ENCODE peak calls at places on chromosomes 6 and 20, in five cellular contexts. One of them, this sample, is unnamed. For H3K4me1 and H3K27me3, the result is how much of the 10 kb centered on the place peaks cover.

GRCh38 chr6:81962198-81962597 is 209.7 kb upstream of the TENT5A start:
- DNase-seq in transverse colon: no peak
- DNase-seq in hepatocyte: no peak
- DNase-seq in mesenchymal stem cell: no peak
- DNase-seq in mesendoderm: no peak
- DNase-seq in this sample: no peak

GRCh38 chr6:29751480-29751879 is 28.2 kb downstream of the HLA-F start:
- DNase-seq in mesenchymal stem cell: no peak
- DNase-seq in transverse colon: no peak
- DNase-seq in hepatocyte: no peak
- DNase-seq in mesendoderm: no peak
- DNase-seq in this sample: no peak

GRCh38 chr6:48834706-48835105 is 628.3 kb downstream of the MMUT start:
- DNase-seq in mesenchymal stem cell: no peak
- DNase-seq in mesendoderm: no peak
- DNase-seq in transverse colon: no peak
- DNase-seq in hepatocyte: no peak
- DNase-seq in this sample: no peak

GRCh38 chr6:13383280-13384163 is 55.2 kb upstream of the TBC1D7 start:
- DNase-seq in transverse colon: no peak
- DNase-seq in mesenchymal stem cell: peak
- DNase-seq in mesendoderm: no peak
- DNase-seq in hepatocyte: no peak
- DNase-seq in this sample: no peak

GRCh38 chr6:21914121-21914973 is 320.8 kb downstream of the SOX4 start:
- DNase-seq in hepatocyte: peak
- DNase-seq in transverse colon: peak
- DNase-seq in mesenchymal stem cell: peak
- DNase-seq in mesendoderm: no peak
- DNase-seq in this sample: peak

GRCh38 chr6:42375007-42375635 is 76.6 kb downstream of the TRERF1 start:
- DNase-seq in mesenchymal stem cell: no peak
- DNase-seq in transverse colon: no peak
- DNase-seq in hepatocyte: no peak
- DNase-seq in mesendoderm: no peak
- DNase-seq in this sample: no peak

GRCh38 chr6:31897612-31898199 is at the start of gene EHMT2:
- DNase-seq in transverse colon: peak
- DNase-seq in mesendoderm: peak
- DNase-seq in mesenchymal stem cell: peak
- DNase-seq in hepatocyte: peak
- DNase-seq in this sample: peak

GRCh38 chr6:160256445-160256844 is 2.2 kb downstream of the SLC22A2 start:
- DNase-seq in transverse colon: no peak
- DNase-seq in mesenchymal stem cell: no peak
- DNase-seq in hepatocyte: no peak
- DNase-seq in mesendoderm: no peak
- DNase-seq in this sample: no peak

GRCh38 chr6:152642578-152643375 is 5.6 kb upstream of the SYNE1 start:
- DNase-seq in mesenchymal stem cell: peak
- DNase-seq in mesendoderm: peak
- DNase-seq in transverse colon: no peak
- DNase-seq in hepatocyte: peak
- DNase-seq in this sample: peak

GRCh38 chr20:32029561-32029960 is 19.3 kb downstream of the CCM2L start:
- DNase-seq in mesendoderm: no peak
- DNase-seq in mesenchymal stem cell: no peak
- DNase-seq in hepatocyte: no peak
- DNase-seq in transverse colon: no peak
- DNase-seq in this sample: no peak

GRCh38 chr6:130674604-130675003 is 152.6 kb upstream of the SMLR1 start:
- DNase-seq in mesenchymal stem cell: peak
- DNase-seq in mesendoderm: no peak
- DNase-seq in hepatocyte: no peak
- DNase-seq in transverse colon: no peak
- DNase-seq in this sample: no peak

GRCh38 chr6:56842602-56843475 is 112.1 kb upstream of the BEND6 start:
- DNase-seq in transverse colon: peak
- DNase-seq in mesenchymal stem cell: peak
- DNase-seq in mesendoderm: peak
- DNase-seq in hepatocyte: peak
- DNase-seq in this sample: peak

GRCh38 chr6:155523821-155524238 is 68.2 kb upstream of the NOX3 start:
- DNase-seq in transverse colon: no peak
- DNase-seq in hepatocyte: no peak
- DNase-seq in mesenchymal stem cell: no peak
- DNase-seq in mesendoderm: peak
- DNase-seq in this sample: no peak

GRCh38 chr6:145891126-145891525 is 73.0 kb downstream of the SHPRH start:
- DNase-seq in mesenchymal stem cell: peak
- DNase-seq in mesendoderm: no peak
- DNase-seq in transverse colon: no peak
- DNase-seq in hepatocyte: no peak
- DNase-seq in this sample: no peak

GRCh38 chr6:41730531-41731436 is 4.6 kb downstream of the TFEB start:
- DNase-seq in hepatocyte: no peak
- DNase-seq in mesendoderm: peak
- DNase-seq in transverse colon: no peak
- DNase-seq in mesenchymal stem cell: peak
- DNase-seq in this sample: no peak

GRCh38 chr6:105152865-105153264 is 26.9 kb downstream of the POPDC3 start:
- DNase-seq in hepatocyte: no peak
- DNase-seq in mesendoderm: no peak
- DNase-seq in mesenchymal stem cell: no peak
- DNase-seq in transverse colon: no peak
- DNase-seq in this sample: no peak

GRCh38 chr6:52503344-52503747 is 73.5 kb downstream of the TRAM2 start:
- DNase-seq in hepatocyte: no peak
- DNase-seq in mesenchymal stem cell: peak
- DNase-seq in transverse colon: no peak
- DNase-seq in mesendoderm: peak
- DNase-seq in this sample: no peak

GRCh38 chr20:62121776-62122658 is at the start of gene LSM14B:
- DNase-seq in mesendoderm: peak
- DNase-seq in hepatocyte: peak
- DNase-seq in mesenchymal stem cell: peak
- DNase-seq in transverse colon: peak
- DNase-seq in this sample: peak
- H3K4me1 ChIP-seq in mesendoderm: under half
- H3K4me1 ChIP-seq in hepatocyte: under half
- H3K4me1 ChIP-seq in mesenchymal stem cell: under half
- H3K4me1 ChIP-seq in transverse colon: under half
- H3K4me1 ChIP-seq in this sample: under half

GRCh38 chr20:17385798-17386197 is 145.4 kb downstream of the BFSP1 start:
- DNase-seq in hepatocyte: no peak
- DNase-seq in mesenchymal stem cell: no peak
- DNase-seq in mesendoderm: no peak
- DNase-seq in transverse colon: no peak
- DNase-seq in this sample: no peak
- H3K27me3 ChIP-seq in hepatocyte: under half
- H3K27me3 ChIP-seq in mesenchymal stem cell: under half
- H3K27me3 ChIP-seq in mesendoderm: under half
- H3K27me3 ChIP-seq in transverse colon: under half
- H3K27me3 ChIP-seq in this sample: under half

DNA sequence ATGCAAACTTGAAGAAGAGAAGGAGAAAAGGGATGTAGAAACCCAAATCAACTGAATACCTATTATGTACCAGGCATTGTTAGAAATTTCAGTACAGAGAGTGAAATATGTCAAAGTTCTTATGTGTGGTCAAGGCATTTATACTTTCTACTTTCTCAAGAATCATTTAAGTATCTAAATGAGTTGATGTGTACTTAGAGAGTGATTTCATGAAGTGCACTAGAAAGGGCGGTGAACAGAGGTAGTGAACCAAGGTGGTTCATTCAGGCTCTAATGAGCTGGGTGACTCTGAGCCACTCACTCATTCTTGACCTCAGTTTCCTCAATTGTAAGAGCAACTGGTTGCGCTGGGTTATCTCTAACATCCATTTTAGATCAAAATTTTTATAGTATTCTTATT is 3.3 kb downstream of the PDE7B start:
- DNase-seq in mesenchymal stem cell: no peak
- DNase-seq in transverse colon: no peak
- DNase-seq in mesendoderm: no peak
- DNase-seq in hepatocyte: no peak
- DNase-seq in this sample: no peak
- H3K4me3 ChIP-seq in mesenchymal stem cell: no peak
- H3K4me3 ChIP-seq in transverse colon: no peak
- H3K4me3 ChIP-seq in mesendoderm: no peak
- H3K4me3 ChIP-seq in hepatocyte: no peak
- H3K4me3 ChIP-seq in this sample: no peak

GRCh38 chr20:38805958-38806854 is 709 bp downstream of the PPP1R16B start:
- DNase-seq in mesendoderm: peak
- DNase-seq in mesenchymal stem cell: no peak
- DNase-seq in hepatocyte: no peak
- DNase-seq in transverse colon: peak
- DNase-seq in this sample: peak

GRCh38 chr20:38806855-38807655 is 1.6 kb downstream of the PPP1R16B start:
- DNase-seq in hepatocyte: no peak
- DNase-seq in transverse colon: peak
- DNase-seq in mesendoderm: peak
- DNase-seq in mesenchymal stem cell: no peak
- DNase-seq in this sample: peak

GRCh38 chr20:38804682-38805501 is 605 bp upstream of the PPP1R16B start:
- DNase-seq in mesendoderm: peak
- DNase-seq in hepatocyte: no peak
- DNase-seq in transverse colon: peak
- DNase-seq in mesenchymal stem cell: no peak
- DNase-seq in this sample: no peak

GRCh38 chr20:38805502-38805957 is at the start of gene PPP1R16B:
- DNase-seq in mesendoderm: peak
- DNase-seq in hepatocyte: peak
- DNase-seq in transverse colon: peak
- DNase-seq in mesenchymal stem cell: peak
- DNase-seq in this sample: peak

GRCh38 chr20:38804243-38804642 is 1.3 kb upstream of the PPP1R16B start:
- DNase-seq in mesendoderm: peak
- DNase-seq in transverse colon: no peak
- DNase-seq in hepatocyte: no peak
- DNase-seq in mesenchymal stem cell: no peak
- DNase-seq in this sample: no peak
- H3K4me1 ChIP-seq in mesendoderm: under half
- H3K4me1 ChIP-seq in transverse colon: under half
- H3K4me1 ChIP-seq in hepatocyte: under half
- H3K4me1 ChIP-seq in mesenchymal stem cell: under half
- H3K4me1 ChIP-seq in this sample: under half

GRCh38 chr6:138432063-138432356 is 28.0 kb downstream of the HEBP2 start:
- DNase-seq in mesendoderm: no peak
- DNase-seq in transverse colon: no peak
- DNase-seq in hepatocyte: no peak
- DNase-seq in mesenchymal stem cell: no peak
- DNase-seq in this sample: peak

GRCh38 chr6:138429731-138430130 is 25.7 kb downstream of the HEBP2 start:
- DNase-seq in hepatocyte: no peak
- DNase-seq in mesenchymal stem cell: no peak
- DNase-seq in mesendoderm: no peak
- DNase-seq in transverse colon: no peak
- DNase-seq in this sample: no peak

GRCh38 chr6:138430361-138431145 is 26.5 kb downstream of the HEBP2 start:
- DNase-seq in mesendoderm: no peak
- DNase-seq in mesenchymal stem cell: no peak
- DNase-seq in hepatocyte: no peak
- DNase-seq in transverse colon: no peak
- DNase-seq in this sample: peak

GRCh38 chr6:138428943-138429616 is 25.1 kb downstream of the HEBP2 start:
- DNase-seq in transverse colon: no peak
- DNase-seq in mesendoderm: peak
- DNase-seq in mesenchymal stem cell: peak
- DNase-seq in hepatocyte: peak
- DNase-seq in this sample: no peak

DNA sequence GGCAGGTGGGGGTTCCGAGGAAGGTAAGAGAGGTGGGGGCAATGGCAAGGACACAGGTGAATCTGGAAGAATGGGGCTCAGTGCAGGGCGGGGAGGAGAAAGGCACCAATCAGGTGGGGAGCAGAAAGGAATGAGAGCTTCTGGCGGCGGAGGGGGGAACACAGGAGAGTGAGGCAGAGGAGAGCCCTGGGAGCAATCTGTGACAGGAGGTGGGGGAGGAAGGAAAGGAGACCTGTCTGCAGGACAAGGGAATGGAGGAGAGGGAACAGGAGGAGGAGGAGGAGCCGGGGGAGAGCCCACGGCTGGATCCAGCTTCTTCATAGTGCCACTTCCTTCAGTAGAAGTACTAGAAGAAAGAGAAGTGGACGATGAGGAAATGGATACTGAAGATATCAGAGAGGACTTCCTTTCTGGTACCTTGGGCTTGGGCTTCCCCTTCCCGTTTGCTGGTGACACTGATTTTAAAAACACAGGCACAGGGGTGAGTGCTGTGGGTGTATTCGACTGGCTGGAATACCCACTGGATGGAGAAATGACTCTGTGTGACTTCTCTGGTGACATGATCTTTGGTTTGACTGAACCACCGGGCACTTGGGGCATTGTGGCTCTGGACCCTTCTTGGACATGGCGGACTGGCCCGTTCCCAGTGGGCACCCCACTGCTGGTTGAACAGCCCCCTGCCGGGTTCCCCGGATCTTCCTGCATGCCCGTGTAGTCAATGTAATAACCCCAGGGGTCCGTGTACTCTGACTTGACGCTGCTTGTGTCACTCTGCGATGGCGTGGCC is 27.4 kb downstream of the HEBP2 start:
- DNase-seq in mesenchymal stem cell: no peak
- DNase-seq in hepatocyte: no peak
- DNase-seq in mesendoderm: no peak
- DNase-seq in transverse colon: no peak
- DNase-seq in this sample: no peak
- H3K27me3 ChIP-seq in mesenchymal stem cell: under half
- H3K27me3 ChIP-seq in hepatocyte: under half
- H3K27me3 ChIP-seq in mesendoderm: under half
- H3K27me3 ChIP-seq in transverse colon: under half
- H3K27me3 ChIP-seq in this sample: under half